ENCODE peak calls at places on chromosomes 12 and 14, in eight cellular contexts. A, I, U, C, B, Y, V and H are unnamed samples.

GRCh38 chr12:39441963-39442894 is 691 bp downstream of the KIF21A start:
- DNase-seq in A (no peak), I (no peak), U (peak; percentile 37), C (peak; percentile 39), B (peak; percentile 68), Y (no peak), V (no peak), H (no peak)

GRCh38 chr14:54568821-54569591 is 2.1 kb downstream of the SAMD4A start:
- DNase-seq in A (no peak), I (no peak), U (no peak), C (peak; percentile 31), B (peak; percentile 86), Y (no peak), V (no peak), H (no peak)

GRCh38 chr14:20934148-20934762 is 21.0 kb upstream of the RNASE2 start:
- DNase-seq in A (no peak), I (no peak), U (peak; percentile 94), C (no peak), B (no peak), Y (peak; percentile 62), V (no peak), H (no peak)

GRCh38 chr12:31815096-31815495 is 86.3 kb upstream of the AMN1 start:
- DNase-seq in A (no peak), I (no peak), U (no peak), C (peak; percentile 28), B (no peak), Y (no peak), V (no peak), H (no peak)

GRCh38 chr14:89033756-89034155 is 209.3 kb downstream of the TTC8 start:
- DNase-seq in A (no peak), I (no peak), U (no peak), C (no peak), B (no peak), Y (no peak), V (no peak), H (no peak)

GRCh38 chr12:24938341-24938740 is 10.6 kb downstream of the BCAT1 start:
- DNase-seq in A (no peak), I (no peak), U (no peak), C (no peak), B (no peak), Y (no peak), V (no peak), H (no peak)

GRCh38 chr14:36579001-36579555 is 3.3 kb downstream of the NKX2-8 start:
- DNase-seq in A (no peak), I (no peak), U (no peak), C (no peak), B (no peak), Y (no peak), V (no peak), H (no peak)

GRCh38 chr14:50225974-50226297 is 5.4 kb downstream of the SOS2 start:
- DNase-seq in A (no peak), I (no peak), U (peak; percentile 62), C (no peak), B (no peak), Y (no peak), V (no peak), H (no peak)

GRCh38 chr14:100762089-100762515 is 35.4 kb downstream of the DLK1 start:
- DNase-seq in A (no peak), I (no peak), U (no peak), C (peak; percentile 77), B (no peak), Y (no peak), V (no peak), H (no peak)

GRCh38 chr14:38389666-38390065 is 133.8 kb upstream of the CLEC14A start:
- DNase-seq in A (no peak), I (no peak), U (no peak), C (no peak), B (no peak), Y (no peak), V (no peak), H (no peak)

GRCh38 chr12:112839386-112839972 is 47.9 kb downstream of the RPH3A start:
- DNase-seq in A (no peak), I (peak; percentile 88), U (peak; percentile 55), C (peak; percentile 85), B (no peak), Y (no peak), V (no peak), H (no peak)

GRCh38 chr12:32854716-32855115 is 41.9 kb downstream of the PKP2 start:
- DNase-seq in A (no peak), I (no peak), U (no peak), C (no peak), B (no peak), Y (no peak), V (no peak), H (no peak)

GRCh38 chr12:3496964-3497363 is 6.0 kb downstream of the PRMT8 start:
- DNase-seq in A (no peak), I (no peak), U (peak; percentile 74), C (peak; percentile 12), B (no peak), Y (peak; percentile 16), V (no peak), H (no peak)

GRCh38 chr12:32661706-32662105 is 17.4 kb upstream of the DNM1L start:
- DNase-seq in A (no peak), I (no peak), U (no peak), C (no peak), B (no peak), Y (no peak), V (no peak), H (no peak)

GRCh38 chr12:109596418-109597244 is 23.0 kb downstream of the MVK start:
- DNase-seq in A (no peak), I (no peak), U (peak; percentile 16), C (no peak), B (no peak), Y (no peak), V (no peak), H (no peak)

GRCh38 chr14:61477845-61478438 is 156.6 kb downstream of the PRKCH start:
- DNase-seq in A (peak; percentile 68), I (no peak), U (no peak), C (no peak), B (peak; percentile 80), Y (peak; percentile 40), V (no peak), H (no peak)

GRCh38 chr14:80965041-80965440 is 9.6 kb downstream of the TSHR start:
- DNase-seq in A (no peak), I (no peak), U (no peak), C (no peak), B (no peak), Y (no peak), V (no peak), H (no peak)

GRCh38 chr14:105414456-105415371 is 4.9 kb upstream of the MTA1 start:
- DNase-seq in A (peak; percentile 41), I (no peak), U (peak; percentile 82), C (peak; percentile 22), B (peak; percentile 90), Y (no peak), V (no peak), H (no peak)

GRCh38 chr12:105523164-105524057 is 192.9 kb downstream of the C12orf75 start:
- DNase-seq in A (no peak), I (no peak), U (peak; percentile 21), C (no peak), B (peak; percentile 91), Y (no peak), V (no peak), H (no peak)

GRCh38 chr14:80260649-80261048 is 49.3 kb upstream of the DIO2 start:
- DNase-seq in A (no peak), I (no peak), U (no peak), C (no peak), B (no peak), Y (no peak), V (no peak), H (no peak)

GRCh38 chr12:31035944-31036665 is 37.6 kb upstream of the DDX11 start:
- DNase-seq in A (no peak), I (no peak), U (no peak), C (no peak), B (no peak), Y (no peak), V (no peak), H (no peak)

GRCh38 chr12:109098142-109098652 is 800 bp downstream of the UNG start:
- DNase-seq in A (no peak), I (no peak), U (no peak), C (no peak), B (peak; percentile 87), Y (no peak), V (no peak), H (no peak)

GRCh38 chr14:77299776-77300175 is 20.9 kb downstream of the POMT2 start:
- DNase-seq in A (no peak), I (no peak), U (no peak), C (no peak), B (no peak), Y (no peak), V (no peak), H (no peak)

GRCh38 chr14:93115069-93115919 is 431 bp downstream of the ITPK1 start:
- DNase-seq in A (peak; percentile 70), I (no peak), U (peak; percentile 81), C (peak; percentile 63), B (peak; percentile 93), Y (peak; percentile 51), V (no peak), H (no peak)
- TF ChIP-seq POLR2AphosphoS5 in A (no peak), I (no peak), U (peak; percentile 33), C (no peak), B (peak; percentile 90), Y (peak; percentile 68), V (peak; percentile 74), H (peak; percentile 34)

DNA sequence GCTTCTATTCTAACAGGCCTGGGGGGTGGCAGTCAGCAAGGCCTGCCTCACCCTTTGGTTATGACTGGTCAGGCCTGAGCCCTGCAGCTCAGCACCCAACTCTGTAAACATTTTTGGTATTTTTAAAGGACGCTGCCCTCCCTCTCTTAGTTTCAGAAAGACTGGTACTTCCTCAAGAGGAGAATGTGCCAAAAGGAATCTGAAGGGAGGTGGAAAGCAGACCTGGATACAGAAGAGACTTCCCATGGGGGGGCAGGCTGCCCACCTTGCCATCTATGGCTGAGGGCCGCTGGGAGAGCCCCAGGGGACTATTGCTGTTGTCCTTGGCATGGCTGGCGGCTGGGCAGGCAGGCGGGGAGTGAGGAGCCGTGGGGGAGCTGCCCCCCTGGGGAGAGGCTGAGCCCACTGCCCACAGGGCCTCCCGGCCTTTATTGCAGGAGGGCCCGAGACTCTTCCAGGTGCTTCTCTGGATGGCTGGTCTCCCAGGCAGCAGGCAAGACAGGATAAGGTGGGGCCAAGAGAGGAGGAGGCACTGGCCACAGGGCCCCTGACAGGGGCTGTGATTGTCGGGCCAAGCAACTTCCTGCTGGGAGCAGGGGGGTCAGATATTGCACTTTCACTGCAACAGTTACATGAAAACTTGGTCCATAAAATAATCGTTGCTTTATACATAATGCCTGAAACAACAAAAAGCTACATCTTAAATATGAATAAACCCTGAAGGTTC is 3.5 kb downstream of the ARL6IP4 start:
- DNase-seq in A (no peak), I (no peak), U (no peak), C (peak; percentile 41), B (no peak), Y (no peak), V (no peak), H (no peak)
- H3K4me3 ChIP-seq in A (peak overlapping the region; percentile 52), I (no peak overlapping the region), U (no peak overlapping the region), C (peak overlapping the region; percentile 19), B (peak overlapping the region; percentile 1), Y (no peak overlapping the region), V (no peak overlapping the region), H (no peak overlapping the region)

GRCh38 chr12:53675701-53676607 is at the start of gene ATP5MC2:
- DNase-seq in A (peak; percentile 97), I (peak; percentile 99), U (peak; percentile 98), C (peak; percentile 96), B (peak; percentile 99), Y (peak; percentile 98), V (peak; percentile 99), H (peak; percentile 98)
- TF ChIP-seq POLR2AphosphoS5 in A (peak; percentile 89), I (peak; percentile 81), U (peak; percentile 91), C (peak; percentile 89), B (peak; percentile 82), Y (peak; percentile 91), V (peak; percentile 92), H (peak; percentile 96)

GRCh38 chr14:55764784-55765183 is 184.8 kb downstream of the KTN1 start:
- DNase-seq in A (no peak), I (no peak), U (no peak), C (no peak), B (no peak), Y (no peak), V (no peak), H (no peak)
- H3K4me3 ChIP-seq in A (no peak overlapping the region), I (no peak overlapping the region), U (no peak overlapping the region), C (no peak overlapping the region), B (no peak overlapping the region), Y (no peak overlapping the region), V (no peak overlapping the region), H (no peak overlapping the region)